ENCODE peak calls at places on chromosomes 13 and 19, in four cellular contexts. C is tibial artery, J is colonic mucosa, O is activated T-cell treated with anti-CD3 and anti-CD28 coated beads for 1 hour. D is an unnamed sample.

GRCh38 chr19:56508282-56508778 is 675 bp downstream of the ZNF471 start:
- DNase-seq in C (peak; percentile 63), O (no peak), J (no peak), D (no peak)

GRCh38 chr19:41392775-41393174 is 4.4 kb downstream of the EXOSC5 start:
- DNase-seq in C (no peak), J (no peak), O (no peak), D (no peak)

GRCh38 chr19:37079238-37079637 is 1.0 kb downstream of the ZNF420 start:
- DNase-seq in J (no peak), O (no peak), C (no peak), D (no peak)

GRCh38 chr13:84903391-84903790 is 895.8 kb downstream of the SLITRK6 start:
- DNase-seq in C (no peak), O (no peak), J (no peak), D (no peak)

GRCh38 chr13:91272235-91272777 is 75.2 kb upstream of the MIR17HG start:
- DNase-seq in C (no peak), O (no peak), J (no peak), D (no peak)

GRCh38 chr13:44184740-44185139 is 188.9 kb upstream of the SERP2 start:
- DNase-seq in C (no peak), O (no peak), J (no peak), D (no peak)

GRCh38 chr13:85693889-85694511 is 105.2 kb downstream of the SLITRK6 start:
- DNase-seq in C (no peak), J (no peak), O (no peak), D (no peak)

GRCh38 chr13:49608932-49609331 is 19.4 kb upstream of the ARL11 start:
- DNase-seq in C (no peak), J (no peak), O (no peak), D (no peak)

GRCh38 chr19:38793671-38794070 is 4.7 kb downstream of the LGALS7B start:
- DNase-seq in J (no peak), O (no peak), C (no peak), D (no peak)

GRCh38 chr19:8396563-8397203 is 6.5 kb downstream of the RAB11B start:
- DNase-seq in O (peak; percentile 52), J (peak; percentile 62), C (no peak), D (peak; percentile 65)

GRCh38 chr19:55099557-55100506 is 17.6 kb downstream of the PPP1R12C start:
- DNase-seq in O (no peak), J (no peak), C (no peak), D (no peak)

GRCh38 chr13:66623129-66623528 is 607.0 kb downstream of the PCDH9 start:
- DNase-seq in O (no peak), J (no peak), C (no peak), D (no peak)

GRCh38 chr19:48630289-48631036 is 6.7 kb downstream of the DBP start:
- DNase-seq in O (no peak), C (peak; percentile 81), J (peak; percentile 69), D (peak; percentile 82)

GRCh38 chr13:111153977-111154332 is 38.8 kb downstream of the ARHGEF7 start:
- DNase-seq in C (peak; percentile 79), O (no peak), J (peak; percentile 52), D (peak; percentile 62)

GRCh38 chr13:72504026-72504925 is 223.2 kb downstream of the MZT1 start:
- DNase-seq in O (no peak), C (no peak), J (no peak), D (no peak)

GRCh38 chr13:79541426-79542049 is 60.6 kb downstream of the NDFIP2 start:
- DNase-seq in C (no peak), J (no peak), O (no peak), D (no peak)

GRCh38 chr19:34084396-34085145 is 87.7 kb upstream of the LSM14A start:
- DNase-seq in J (no peak), C (no peak), O (no peak), D (no peak)

GRCh38 chr13:52974711-52975110 is 53.9 kb upstream of the OLFM4 start:
- DNase-seq in C (no peak), O (no peak), J (no peak), D (no peak)

GRCh38 chr13:112115403-112116091 is 48.6 kb downstream of the SOX1 start:
- DNase-seq in O (no peak), C (no peak), J (no peak), D (no peak)

GRCh38 chr19:42250249-42250665 is 4.7 kb downstream of the ERF start:
- DNase-seq in O (no peak), J (no peak), C (peak; percentile 78), D (no peak)

GRCh38 chr19:6476155-6476895 is 5.3 kb downstream of the DENND1C start:
- DNase-seq in O (peak; percentile 51), J (peak; percentile 95), C (no peak), D (peak; percentile 94)

GRCh38 chr13:92173254-92173653 is 774.8 kb downstream of the GPC5 start:
- DNase-seq in O (no peak), J (no peak), C (no peak), D (no peak)

GRCh38 chr19:55667958-55668357 is 7.1 kb upstream of the EPN1 start:
- DNase-seq in C (no peak), O (no peak), J (no peak), D (no peak)

GRCh38 chr19:17405250-17406038 is at the start of gene BST2:
- DNase-seq in O (peak; percentile 27), J (peak; percentile 38), C (no peak), D (peak; percentile 51)

GRCh38 chr19:12574036-12574435 is 22.8 kb upstream of the ZNF564 start:
- DNase-seq in C (no peak), J (peak; percentile 12), O (no peak), D (peak; percentile 16)

GRCh38 chr13:113637262-113638160 is 20.5 kb downstream of the ATP4B start:
- DNase-seq in C (peak; percentile 41), J (no peak), O (no peak), D (peak; percentile 4)

GRCh38 chr19:45640849-45641273 is 1.7 kb upstream of the EML2 start:
- DNase-seq in O (no peak), J (peak; percentile 68), C (no peak), D (peak; percentile 34)

GRCh38 chr13:76929975-76930374 is 18.3 kb upstream of the ACOD1 start:
- DNase-seq in C (no peak), J (no peak), O (no peak), D (no peak)

GRCh38 chr13:47816835-47817234 is 184.2 kb downstream of the SUCLA2 start:
- DNase-seq in C (no peak), O (no peak), J (no peak), D (no peak)

GRCh38 chr13:109785141-109785891 is 1.1 kb downstream of the IRS2 start:
- DNase-seq in C (peak; percentile 77), O (peak; percentile 33), J (peak; percentile 54), D (peak; percentile 44)

GRCh38 chr13:98301721-98302120 is 124.7 kb upstream of the RNF113B start:
- DNase-seq in C (no peak), J (no peak), O (no peak), D (no peak)

GRCh38 chr13:102369303-102369702 is 32.5 kb downstream of the FGF14 start:
- DNase-seq in C (no peak), J (no peak), O (no peak), D (no peak)

GRCh38 chr13:100836696-100837095 is 162.1 kb upstream of the TMTC4 start:
- DNase-seq in J (no peak), C (no peak), O (no peak), D (no peak)

GRCh38 chr13:111403266-111403665 is 82.8 kb downstream of the TEX29 start:
- DNase-seq in O (no peak), J (no peak), C (peak; percentile 28), D (no peak)

GRCh38 chr13:66532146-66532545 is 698.0 kb downstream of the PCDH9 start:
- DNase-seq in J (no peak), O (no peak), C (no peak), D (no peak)

GRCh38 chr19:31154021-31154420 is 195.2 kb downstream of the TSHZ3 start:
- DNase-seq in O (no peak), J (no peak), C (no peak), D (no peak)

GRCh38 chr19:35844482-35845214 is 7.7 kb downstream of the NPHS1 start:
- DNase-seq in C (no peak), O (no peak), J (no peak), D (no peak)

GRCh38 chr19:18232540-18233223 is 6.4 kb upstream of the PDE4C start:
- DNase-seq in O (no peak), J (no peak), C (no peak), D (no peak)

D was measured in transverse colon.